ENCODE peak calls at places on chromosome 11, in five cellular contexts. D, Y, F, B and P are unnamed samples.
A peak's percentile ranks its signal among the peaks of the same experiment; 100 is the strongest.

GRCh38 chr11:134949121-134949591 is 537.1 kb upstream of the B3GAT1 start:
- DNase-seq in D (peak; percentile 82), F (no peak), B (no peak), Y (no peak), P (peak; percentile 22)

GRCh38 chr11:31487848-31488247 is 21.6 kb downstream of the IMMP1L start:
- DNase-seq in D (peak; percentile 66), B (no peak), F (peak; percentile 83), Y (peak; percentile 70), P (peak; percentile 67)

GRCh38 chr11:66886671-66887221 is 29.9 kb downstream of the LRFN4 start:
- DNase-seq in F (no peak), D (peak; percentile 41), B (no peak), Y (no peak), P (peak; percentile 59)

GRCh38 chr11:14320020-14320419 is 39.0 kb downstream of the RRAS2 start:
- DNase-seq in Y (peak; percentile 54), F (no peak), B (no peak), D (peak; percentile 41), P (peak; percentile 35)

GRCh38 chr11:45658292-45658991 is 7.0 kb downstream of the CHST1 start:
- DNase-seq in B (no peak), F (no peak), D (peak; percentile 74), Y (no peak), P (peak; percentile 69)

GRCh38 chr11:121886956-121887355 is 229.1 kb downstream of the BLID start:
- DNase-seq in Y (no peak), D (no peak), F (peak; percentile 21), B (no peak), P (no peak)

GRCh38 chr11:95652002-95652472 is 137.5 kb downstream of the FAM76B start:
- DNase-seq in Y (no peak), F (peak; percentile 81), B (no peak), D (no peak), P (no peak)

GRCh38 chr11:1705121-1706052 is 8.4 kb downstream of the KRTAP5-6 start:
- DNase-seq in D (no peak), B (no peak), F (no peak), Y (no peak), P (peak; percentile 8)

GRCh38 chr11:84691830-84692229 is 935.3 kb downstream of the DLG2 start:
- DNase-seq in Y (no peak), D (no peak), B (no peak), F (no peak), P (no peak)

GRCh38 chr11:8768625-8769333 is 86.2 kb downstream of the RPL27A start:
- DNase-seq in D (peak; percentile 87), Y (no peak), B (no peak), F (no peak), P (peak; percentile 81)

GRCh38 chr11:122817121-122817520 is 21.2 kb upstream of the CRTAM start:
- DNase-seq in B (no peak), F (no peak), D (peak; percentile 12), Y (no peak), P (no peak)

GRCh38 chr11:61840371-61840770 is 12.3 kb downstream of the FADS2 start:
- DNase-seq in Y (no peak), D (no peak), B (no peak), F (no peak), P (no peak)

GRCh38 chr11:112889446-112889845 is 71.8 kb upstream of the NCAM1 start:
- DNase-seq in B (no peak), Y (no peak), D (no peak), F (no peak), P (no peak)

GRCh38 chr11:69076129-69076791 is 27.5 kb downstream of the TPCN2 start:
- DNase-seq in B (no peak), Y (no peak), F (no peak), D (no peak), P (peak; percentile 66)

GRCh38 chr11:6635082-6635932 is 16.1 kb upstream of the TPP1 start:
- DNase-seq in D (peak; percentile 39), B (peak; percentile 56), F (no peak), Y (no peak), P (peak; percentile 84)

GRCh38 chr11:114819028-114819427 is 140.7 kb downstream of the NXPE2 start:
- DNase-seq in B (no peak), D (peak; percentile 26), Y (no peak), F (no peak), P (no peak)

GRCh38 chr11:128725630-128726461 is 32.0 kb downstream of the FLI1 start:
- DNase-seq in B (no peak), D (peak; percentile 53), Y (peak; percentile 93), F (no peak), P (no peak)

GRCh38 chr11:24739637-24740036 is 242.8 kb downstream of the LUZP2 start:
- DNase-seq in B (no peak), D (no peak), F (no peak), Y (no peak), P (no peak)

GRCh38 chr11:16669799-16670415 is 68.5 kb upstream of the C11orf58 start:
- DNase-seq in B (no peak), Y (no peak), F (no peak), D (no peak), P (peak; percentile 50)